ENCODE peak calls at places on chromosomes 3 and 15, in nine cellular contexts. I is prostate gland, S is HepG2, P is HCT116, N is GM12892, L is breast epithelium, E is GM12878, Y is upper lobe of left lung, A is SK-N-MC. M is an unnamed sample.

GRCh38 chr3:196096382-196096953 is 14.6 kb upstream of the TFRC start:
- DNase-seq in N (no peak), L (peak; percentile 31), A (no peak), S (no peak), E (peak; percentile 87), P (no peak), I (peak; percentile 68), Y (no peak), M (peak; percentile 67)

GRCh38 chr15:75904241-75904631 is 558 bp downstream of the FBXO22 start:
- DNase-seq in Y (no peak), E (no peak), S (peak; percentile 43), I (peak; percentile 9), P (no peak), L (peak; percentile 18), N (no peak), A (no peak), M (peak; percentile 50)

GRCh38 chr3:53196575-53197407 is 35.8 kb downstream of the PRKCD start:
- DNase-seq in E (peak; percentile 79), Y (no peak), S (peak; percentile 72), P (peak; percentile 83), I (no peak), N (no peak), L (no peak), A (no peak), M (peak; percentile 69)

GRCh38 chr3:124885466-124886167 is 1.5 kb downstream of the ITGB5 start:
- DNase-seq in I (no peak), Y (no peak), N (no peak), A (peak; percentile 44), E (no peak), S (no peak), L (no peak), P (no peak), M (no peak)

GRCh38 chr3:193680220-193680619 is 87.2 kb downstream of the OPA1 start:
- DNase-seq in S (no peak), E (no peak), L (no peak), P (no peak), N (no peak), Y (no peak), I (no peak), A (no peak), M (no peak)

GRCh38 chr3:198071602-198072285 is 111.7 kb downstream of the LMLN start:
- DNase-seq in Y (no peak), A (no peak), N (no peak), P (peak; percentile 99), I (no peak), E (peak; percentile 9), S (peak; percentile 59), L (no peak), M (no peak)

GRCh38 chr3:124256156-124256555 is 264.2 kb upstream of the ROPN1 start:
- DNase-seq in Y (no peak), P (no peak), N (no peak), S (no peak), I (no peak), A (no peak), L (no peak), E (no peak), M (no peak)

GRCh38 chr3:41143421-41144031 is 55.8 kb upstream of the CTNNB1 start:
- DNase-seq in N (no peak), S (no peak), P (no peak), L (no peak), Y (no peak), I (no peak), E (no peak), A (no peak), M (no peak)

GRCh38 chr3:131903988-131904415 is 130.8 kb downstream of the CPNE4 start:
- DNase-seq in S (peak; percentile 64), N (no peak), A (no peak), E (no peak), P (no peak), Y (no peak), L (no peak), I (no peak), M (no peak)

GRCh38 chr3:13950042-13950441 is 70.2 kb upstream of the WNT7A start:
- DNase-seq in L (no peak), I (no peak), S (no peak), Y (no peak), E (no peak), A (no peak), P (no peak), N (no peak), M (no peak)

GRCh38 chr3:13951184-13951583 is 71.3 kb upstream of the WNT7A start:
- DNase-seq in E (no peak), P (no peak), L (no peak), S (no peak), I (no peak), Y (no peak), N (no peak), A (no peak), M (peak; percentile 18)

DNA sequence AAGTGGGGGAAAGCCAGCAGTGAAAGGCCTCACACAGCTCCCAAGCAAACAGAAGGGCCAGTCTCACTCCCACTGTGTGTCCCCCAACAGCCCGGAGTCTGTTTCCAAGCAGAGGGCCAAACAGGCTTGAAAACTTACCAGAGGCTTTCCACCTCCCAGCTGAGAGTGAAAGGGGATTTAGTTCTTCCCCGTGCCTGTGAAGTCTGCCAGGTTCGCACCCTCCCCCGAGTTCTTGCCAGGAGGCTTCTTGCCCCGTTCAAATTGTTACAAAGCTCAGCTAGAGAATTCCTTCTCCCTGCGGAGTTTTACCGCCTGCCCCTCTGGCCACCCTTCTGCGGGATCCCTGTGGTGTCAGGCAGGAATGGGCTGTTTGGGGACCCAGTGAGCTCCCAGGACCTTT is 68.0 kb upstream of the WNT7A start:
- DNase-seq in I (no peak), E (no peak), Y (no peak), N (no peak), L (no peak), P (no peak), S (no peak), A (no peak), M (no peak)
- TF ChIP-seq POLR2AphosphoS5 in I (no peak), E (no peak), Y (no peak), N (no peak), L (no peak), P (no peak), S (no peak), A (no peak), M (no peak)

DNA sequence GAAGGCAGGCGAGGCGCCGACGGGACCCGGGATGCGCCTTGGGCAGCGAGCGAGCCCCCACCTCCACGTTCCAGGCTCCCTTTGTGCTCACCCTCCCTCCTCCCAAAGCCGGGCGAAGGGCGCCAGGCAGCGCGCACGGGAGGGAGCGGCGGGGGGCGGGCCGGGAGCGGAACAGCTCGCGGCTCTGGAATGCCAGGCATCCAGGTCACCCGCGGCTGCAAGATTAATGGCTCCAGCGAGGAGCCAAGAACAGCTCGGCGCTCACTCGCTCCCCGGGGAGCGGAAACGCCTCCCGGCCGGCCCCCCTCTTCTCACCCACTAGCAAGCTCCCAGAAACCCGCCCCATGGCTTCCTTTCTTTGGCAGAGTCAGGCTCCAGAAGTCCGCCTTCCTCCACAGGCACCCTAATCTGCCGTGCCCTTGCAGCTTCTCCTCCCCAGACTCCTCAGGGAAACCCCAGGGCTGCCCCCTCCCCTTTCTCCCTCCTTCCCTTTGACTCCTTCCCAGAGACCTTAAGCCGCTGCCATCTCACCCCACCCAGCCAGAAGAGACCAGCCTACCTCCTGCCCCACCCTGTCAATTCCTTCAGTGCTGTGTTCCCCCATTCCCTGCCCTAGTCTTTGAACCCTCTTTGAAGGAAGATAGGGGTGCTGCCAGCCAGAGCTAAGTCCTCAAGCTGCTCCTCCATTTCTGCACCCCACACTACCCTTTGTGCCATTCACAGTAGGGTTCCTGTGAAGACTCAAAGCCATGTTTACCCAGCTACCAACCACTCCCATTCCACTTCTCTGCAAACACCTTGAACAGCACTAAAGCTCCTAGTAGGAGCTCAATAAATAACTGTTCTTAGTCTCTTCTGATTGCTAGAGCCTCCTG is 9.9 kb downstream of the AMOTL2 start:
- DNase-seq in Y (peak; percentile 95), E (no peak), I (peak; percentile 95), P (peak; percentile 74), S (no peak), L (peak; percentile 96), N (no peak), A (peak; percentile 95), M (peak; percentile 90)
- TF ChIP-seq POLR2AphosphoS5 in Y (peak; percentile 33), E (no peak), I (peak; percentile 83), P (peak; percentile 59), S (no peak), L (peak; percentile 61), N (no peak), A (peak; percentile 68), M (peak; percentile 70)

GRCh38 chr3:141412936-141413354 is 44.6 kb downstream of the ZBTB38 start:
- DNase-seq in S (peak; percentile 93), P (no peak), N (no peak), A (no peak), Y (peak; percentile 56), E (no peak), I (peak; percentile 88), L (peak; percentile 84), M (peak; percentile 76)

GRCh38 chr3:141413387-141414140 is 45.3 kb downstream of the ZBTB38 start:
- DNase-seq in A (no peak), L (no peak), Y (no peak), I (no peak), E (no peak), N (no peak), S (no peak), P (no peak), M (no peak)

GRCh38 chr3:141410408-141410807 is 42.1 kb downstream of the ZBTB38 start:
- DNase-seq in E (no peak), I (no peak), L (no peak), N (no peak), P (no peak), Y (no peak), S (no peak), A (no peak), M (peak; percentile 46)

GRCh38 chr3:141412087-141412935 is 44.0 kb downstream of the ZBTB38 start:
- DNase-seq in S (peak; percentile 49), N (no peak), L (peak; percentile 66), A (no peak), E (no peak), I (peak; percentile 69), Y (no peak), P (no peak), M (peak; percentile 64)

GRCh38 chr3:141410861-141411771 is 42.8 kb downstream of the ZBTB38 start:
- DNase-seq in S (no peak), A (no peak), I (no peak), E (no peak), L (no peak), Y (no peak), P (no peak), N (no peak), M (peak; percentile 41)
- TF ChIP-seq POLR2AphosphoS5 in S (no peak), A (no peak), I (no peak), E (peak; percentile 12), L (no peak), Y (no peak), P (no peak), N (peak; percentile 28), M (no peak)

GRCh38 chr15:24878153-24878552 is 76.6 kb upstream of the SNRPN start:
- DNase-seq in I (peak; percentile 29), P (no peak), S (peak; percentile 38), Y (peak; percentile 83), E (no peak), L (no peak), A (no peak), N (no peak), M (peak; percentile 6)
- TF ChIP-seq POLR2AphosphoS5 in I (peak; percentile 58), P (no peak), S (peak; percentile 78), Y (no peak), E (no peak), L (no peak), A (no peak), N (no peak), M (no peak)

GRCh38 chr3:188631291-188632010 is 477.5 kb downstream of the LPP start:
- DNase-seq in P (no peak), Y (no peak), S (peak; percentile 27), A (peak; percentile 35), N (no peak), I (no peak), L (no peak), E (no peak), M (no peak)
- TF ChIP-seq POLR2AphosphoS5 in P (no peak), Y (no peak), S (no peak), A (no peak), N (no peak), I (no peak), L (no peak), E (no peak), M (no peak)